ENCODE peak calls at places on chromosomes 6 and 20, in four cellular contexts. I is prostate gland, J is stomach, A is spleen. V is an unnamed sample.

GRCh38 chr6:151075527-151075926 is 164.2 kb upstream of the AKAP12 start:
- DNase-seq in A (no peak), J (no peak), I (no peak), V (no peak)

GRCh38 chr6:55023231-55023630 is 151.1 kb upstream of the HCRTR2 start:
- DNase-seq in I (no peak), J (no peak), A (no peak), V (no peak)

GRCh38 chr20:53883098-53883762 is 187.2 kb downstream of the BCAS1 start:
- DNase-seq in J (no peak), I (no peak), A (no peak), V (no peak)

GRCh38 chr6:25492951-25493350 is 159.1 kb upstream of the SCGN start:
- DNase-seq in A (no peak), J (no peak), I (no peak), V (no peak)

GRCh38 chr20:45860573-45861011 is 3.2 kb downstream of the ZSWIM3 start:
- DNase-seq in J (no peak), A (no peak), I (no peak), V (no peak)

GRCh38 chr6:49342410-49342809 is 120.6 kb downstream of the MMUT start:
- DNase-seq in A (no peak), J (no peak), I (no peak), V (no peak)

GRCh38 chr20:16215056-16215455 is 358.2 kb downstream of the KIF16B start:
- DNase-seq in A (no peak), I (no peak), J (no peak), V (no peak)

GRCh38 chr6:165743366-165743898 is 80.4 kb upstream of the PDE10A start:
- DNase-seq in I (no peak), A (no peak), J (no peak), V (no peak)

GRCh38 chr6:157755032-157755751 is 67.9 kb upstream of the SNX9 start:
- DNase-seq in I (no peak), J (no peak), A (no peak), V (no peak)

GRCh38 chr6:148523051-148523450 is 180.4 kb downstream of the SASH1 start:
- DNase-seq in I (no peak), A (no peak), J (no peak), V (no peak)

GRCh38 chr20:25076731-25077609 is 5.0 kb downstream of the VSX1 start:
- DNase-seq in I (no peak), A (no peak), J (peak; percentile 19), V (no peak)

GRCh38 chr6:170051229-170052172 is 239.4 kb downstream of the DLL1 start:
- DNase-seq in A (peak; percentile 63), J (peak; percentile 17), I (no peak), V (no peak)

GRCh38 chr20:23082846-23083552 is 3.1 kb downstream of the CD93 start:
- DNase-seq in I (peak; percentile 30), A (peak; percentile 85), J (no peak), V (no peak)

GRCh38 chr6:31826793-31827285 is 699 bp upstream of the HSPA1B start:
- DNase-seq in A (peak; percentile 90), I (peak; percentile 94), J (peak; percentile 91), V (peak; percentile 93)

GRCh38 chr20:63351811-63352591 is 9.1 kb downstream of the CHRNA4 start:
- DNase-seq in J (no peak), A (no peak), I (no peak), V (no peak)

GRCh38 chr20:46985241-46985640 is 90.6 kb downstream of the EYA2 start:
- DNase-seq in I (no peak), J (no peak), A (no peak), V (no peak)

GRCh38 chr6:168916576-168917207 is 337.0 kb downstream of the THBS2 start:
- DNase-seq in A (no peak), I (no peak), J (peak; percentile 46), V (peak; percentile 75)

GRCh38 chr6:42911171-42912021 is 4.5 kb upstream of the PTCRA start:
- DNase-seq in J (no peak), A (no peak), I (no peak), V (no peak)

GRCh38 chr20:6663751-6664388 is 103.6 kb upstream of the BMP2 start:
- DNase-seq in I (no peak), A (no peak), J (peak; percentile 50), V (no peak)

GRCh38 chr6:66336171-66336570 is 629.1 kb upstream of the EYS start:
- DNase-seq in A (no peak), I (no peak), J (no peak), V (no peak)

GRCh38 chr20:48567145-48567544 is 260.7 kb downstream of the PREX1 start:
- DNase-seq in J (no peak), I (no peak), A (peak; percentile 43), V (peak; percentile 30)

GRCh38 chr6:161493731-161494130 is 219.9 kb upstream of the AGPAT4 start:
- DNase-seq in A (no peak), J (no peak), I (no peak), V (no peak)

GRCh38 chr20:187733-188132 is 1.8 kb downstream of the DEFB128 start:
- DNase-seq in I (no peak), J (no peak), A (no peak), V (no peak)

GRCh38 chr6:149212202-149212601 is 105.3 kb upstream of the TAB2 start:
- DNase-seq in J (no peak), I (no peak), A (no peak), V (no peak)

GRCh38 chr6:3584611-3585010 is 127.8 kb upstream of the SLC22A23 start:
- DNase-seq in J (no peak), I (no peak), A (no peak), V (no peak)

GRCh38 chr20:40477805-40478204 is 211.2 kb downstream of the MAFB start:
- DNase-seq in J (no peak), A (no peak), I (no peak), V (no peak)

DNA sequence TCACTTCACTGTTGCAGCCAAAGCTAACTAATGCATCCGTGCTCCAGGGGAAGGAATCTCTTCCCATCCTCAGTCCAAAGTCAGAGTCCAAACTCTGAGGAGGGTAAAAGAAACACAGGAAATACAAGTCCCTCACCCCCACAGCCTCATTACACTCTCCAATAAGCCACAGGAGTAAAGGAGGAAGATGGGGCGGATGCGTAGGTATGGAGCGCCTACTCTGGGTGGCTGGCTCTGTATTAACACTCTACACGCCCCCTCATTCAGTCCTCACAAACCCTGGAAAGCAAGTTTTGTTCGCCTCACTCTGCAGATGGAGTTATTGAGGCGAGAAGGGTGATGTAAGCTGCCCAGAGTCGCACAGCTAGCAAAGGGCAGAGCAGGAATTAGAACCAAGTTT is 242.9 kb downstream of the NRN1 start:
- DNase-seq in I (no peak), J (no peak), A (no peak), V (no peak)
- H3K27ac ChIP-seq in I (no peak overlapping the region), J (no peak overlapping the region), A (no peak overlapping the region), V (peak overlapping the region; percentile 65)

DNA sequence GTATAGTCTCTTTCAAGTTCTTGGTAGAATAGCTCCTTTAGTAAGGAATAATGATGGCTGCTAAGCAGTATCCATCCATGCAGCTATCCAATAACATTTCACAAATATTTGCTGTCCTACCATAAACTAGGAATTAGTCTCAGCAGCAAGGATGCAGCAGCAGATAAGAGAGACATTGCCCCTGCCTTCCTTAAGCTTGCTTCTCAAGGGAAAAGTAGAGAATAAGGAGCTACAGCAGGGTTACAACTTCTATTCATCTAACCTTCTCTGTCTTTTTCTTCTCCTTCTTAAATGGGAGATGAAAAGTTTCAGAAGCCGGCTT is 2.4 kb downstream of the IL22RA2 start:
- DNase-seq in A (no peak), J (no peak), I (no peak), V (no peak)
- H3K4me1 ChIP-seq in A (peaks cover 16% of the 10 kb centered on the region), J (no peaks in the 10 kb centered on the region), I (no peaks in the 10 kb centered on the region), V (no peaks in the 10 kb centered on the region)

GRCh38 chr6:68634503-68635411 is at the start of gene ADGRB3:
- DNase-seq in I (peak; percentile 68), J (peak; percentile 46), A (peak; percentile 82), V (peak; percentile 94)
- H3K4me3 ChIP-seq in I (peak within 1 kb of the TSS; percentile 51), J (peak within 1 kb of the TSS; percentile 80), A (peak within 1 kb of the TSS; percentile 45), V (peak within 1 kb of the TSS; percentile 59)

GRCh38 chr6:110398778-110399177 is 16.6 kb downstream of the DDO start:
- DNase-seq in A (no peak), I (no peak), J (no peak), V (no peak)
- H3K27ac ChIP-seq in A (no peak overlapping the region), I (no peak overlapping the region), J (no peak overlapping the region), V (no peak overlapping the region)

GRCh38 chr6:37821449-37821848 is 1.9 kb downstream of the ZFAND3 start:
- DNase-seq in J (no peak), A (no peak), I (no peak), V (no peak)
- H3K4me1 ChIP-seq in J (peaks cover 77% of the 10 kb centered on the region), A (peaks cover 49% of the 10 kb centered on the region), I (peaks cover 10% of the 10 kb centered on the region), V (peaks cover 16% of the 10 kb centered on the region)

GRCh38 chr6:26516481-26517427 is 16.7 kb downstream of the BTN1A1 start:
- DNase-seq in A (no peak), J (no peak), I (no peak), V (no peak)

GRCh38 chr6:26519359-26519758 is 18.8 kb upstream of the HMGN4 start:
- DNase-seq in A (no peak), I (no peak), J (no peak), V (no peak)

GRCh38 chr6:26520840-26521484 is 17.2 kb upstream of the HMGN4 start:
- DNase-seq in I (peak; percentile 88), A (peak; percentile 97), J (peak; percentile 89), V (peak; percentile 93)

GRCh38 chr6:26521485-26522391 is 16.4 kb upstream of the HMGN4 start:
- DNase-seq in I (peak; percentile 58), J (peak; percentile 75), A (peak; percentile 97), V (peak; percentile 93)

GRCh38 chr6:26520088-26520839 is 17.9 kb upstream of the HMGN4 start:
- DNase-seq in A (no peak), J (no peak), I (no peak), V (peak; percentile 80)
- H3K4me3 ChIP-seq in A (no peak overlapping the region), J (peak overlapping the region; percentile 58), I (peak overlapping the region; percentile 54), V (peak overlapping the region; percentile 66)

DNA sequence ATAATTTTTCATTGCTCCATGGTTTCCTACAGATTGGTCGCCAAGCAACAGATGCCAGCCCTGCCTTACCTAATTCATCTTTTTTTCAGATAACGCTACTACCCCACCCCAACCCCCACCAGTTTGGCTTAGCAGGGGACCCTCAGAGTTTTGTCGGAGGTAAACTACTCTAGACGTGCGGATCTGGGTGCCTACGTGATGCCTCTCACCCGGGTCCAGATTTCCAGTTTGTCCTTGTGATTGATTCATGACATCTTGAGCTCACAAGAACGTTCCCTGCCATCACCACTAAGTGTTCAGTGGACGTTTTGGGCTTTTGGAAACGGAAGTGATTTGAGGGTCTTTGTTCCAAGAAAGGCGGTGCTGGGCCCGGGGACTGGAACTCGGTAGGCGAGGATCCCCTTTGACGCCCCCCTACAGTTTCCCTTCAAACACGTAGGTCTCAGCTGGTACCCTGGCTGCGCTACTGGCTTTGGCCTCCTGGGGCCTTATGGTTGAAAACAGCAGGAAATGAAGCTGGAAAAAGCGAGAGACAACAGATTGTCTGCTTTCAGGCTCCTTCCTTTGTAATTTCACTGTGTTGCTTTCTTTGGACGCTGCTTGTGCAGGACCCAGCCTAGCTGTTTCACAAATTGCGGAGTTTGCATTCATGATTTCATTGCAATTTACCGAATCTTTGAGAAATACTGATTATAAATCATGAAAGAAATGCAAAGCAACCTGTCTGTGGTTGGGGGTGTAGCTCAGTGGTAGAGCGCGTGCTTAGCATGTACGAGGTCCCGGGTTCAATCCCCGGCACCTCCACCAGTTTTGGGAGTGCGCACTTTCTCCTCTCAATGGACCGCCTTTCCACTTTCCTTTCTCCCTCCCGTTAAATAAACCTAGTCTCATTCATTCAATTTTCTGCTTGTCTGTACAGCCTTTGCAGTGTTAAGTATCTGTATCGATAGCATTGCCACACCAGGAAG is 81.0 kb downstream of the GPX5 start:
- DNase-seq in J (no peak), A (no peak), I (no peak), V (no peak)
- H3K27ac ChIP-seq in J (no peak overlapping the region), A (no peak overlapping the region), I (no peak overlapping the region), V (no peak overlapping the region)